ENCODE peak calls at places on chromosomes 4 and X, in four cellular contexts. One of them, this sample, is unnamed.

GRCh38 chr4:73661646-73662119 is 41.4 kb upstream of the RASSF6 start:
- DNase-seq in K562: peak
- DNase-seq in HepG2: no peak
- DNase-seq in GM12878: no peak
- DNase-seq in this sample: no peak

GRCh38 chr4:109786846-109787245 is 15.0 kb downstream of the CFI start:
- DNase-seq in K562: no peak
- DNase-seq in HepG2: no peak
- DNase-seq in GM12878: no peak
- DNase-seq in this sample: no peak

GRCh38 chrX:51420610-51421009 is 75.8 kb downstream of the NUDT11 start:
- DNase-seq in K562: peak
- DNase-seq in HepG2: peak
- DNase-seq in GM12878: no peak
- DNase-seq in this sample: peak

GRCh38 chr4:33302298-33302697 is 2582.1 kb downstream of the PCDH7 start:
- DNase-seq in K562: no peak
- DNase-seq in HepG2: no peak
- DNase-seq in GM12878: no peak
- DNase-seq in this sample: no peak

GRCh38 chr4:79603681-79604080 is 195.7 kb upstream of the GK2 start:
- DNase-seq in K562: no peak
- DNase-seq in HepG2: no peak
- DNase-seq in GM12878: no peak
- DNase-seq in this sample: no peak

GRCh38 chrX:132676561-132677186 is 187.8 kb upstream of the MBNL3 start:
- DNase-seq in K562: no peak
- DNase-seq in HepG2: no peak
- DNase-seq in GM12878: no peak
- DNase-seq in this sample: peak

GRCh38 chr4:48342559-48342878 is 1.2 kb downstream of the SLAIN2 start:
- DNase-seq in K562: no peak
- DNase-seq in HepG2: no peak
- DNase-seq in GM12878: no peak
- DNase-seq in this sample: no peak

GRCh38 chr4:153651961-153652784 is 31.9 kb upstream of the TLR2 start:
- DNase-seq in K562: no peak
- DNase-seq in HepG2: no peak
- DNase-seq in GM12878: no peak
- DNase-seq in this sample: no peak

DNA sequence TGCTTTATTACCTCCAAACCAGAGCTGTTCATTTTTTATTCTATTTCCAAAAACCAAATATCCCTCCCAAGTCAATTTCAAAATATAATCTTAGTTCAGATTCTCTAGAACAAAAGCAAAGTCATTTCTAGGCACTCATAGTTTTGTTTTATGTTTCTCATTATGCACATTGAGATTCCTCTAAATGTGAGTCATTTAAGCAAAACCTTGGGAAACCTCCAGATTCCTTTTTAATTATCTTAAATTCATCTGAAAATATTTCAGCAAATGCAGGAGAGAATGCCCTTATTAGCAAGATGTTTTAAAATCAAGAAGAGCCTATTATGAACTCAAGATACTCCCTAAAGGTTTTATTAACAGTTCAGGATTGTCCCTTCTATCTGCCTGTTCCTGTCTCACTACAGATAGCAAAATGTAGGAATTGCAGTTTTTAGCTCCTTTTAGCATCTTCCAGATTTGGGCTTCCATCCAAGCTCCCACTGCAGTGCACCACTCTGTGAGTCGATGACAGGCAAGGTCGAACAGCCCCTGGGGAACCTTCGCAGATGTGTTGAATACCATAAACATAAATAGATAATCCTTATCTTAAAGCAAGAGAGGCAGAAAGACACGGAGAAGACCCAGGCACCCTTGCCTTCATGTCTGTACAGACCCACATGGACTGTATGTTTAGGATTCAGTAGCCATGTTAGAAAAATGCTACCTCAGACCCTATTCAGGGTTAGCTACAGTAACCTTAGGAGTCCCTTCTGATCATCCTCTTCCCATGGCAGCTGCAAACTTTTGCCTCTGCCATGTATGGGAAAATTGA is 11.3 kb upstream of the SLC9A7 start:
- DNase-seq in K562: no peak
- DNase-seq in HepG2: no peak
- DNase-seq in GM12878: no peak
- DNase-seq in this sample: no peak
- TF ChIP-seq FOXM1 in K562: no peak
- TF ChIP-seq FOXM1 in HepG2: no peak
- TF ChIP-seq FOXM1 in GM12878: no peak
- TF ChIP-seq FOXM1 in this sample: no peak

GRCh38 chrX:16567681-16568080 is 82.3 kb upstream of the S100G start:
- DNase-seq in K562: no peak
- DNase-seq in HepG2: no peak
- DNase-seq in GM12878: no peak
- DNase-seq in this sample: no peak

GRCh38 chrX:16566571-16566970 is 83.4 kb upstream of the S100G start:
- DNase-seq in K562: no peak
- DNase-seq in HepG2: no peak
- DNase-seq in GM12878: no peak
- DNase-seq in this sample: no peak
- TF ChIP-seq SP1 in K562: no peak
- TF ChIP-seq SP1 in HepG2: no peak
- TF ChIP-seq SP1 in GM12878: no peak
- TF ChIP-seq SP1 in this sample: no peak

DNA sequence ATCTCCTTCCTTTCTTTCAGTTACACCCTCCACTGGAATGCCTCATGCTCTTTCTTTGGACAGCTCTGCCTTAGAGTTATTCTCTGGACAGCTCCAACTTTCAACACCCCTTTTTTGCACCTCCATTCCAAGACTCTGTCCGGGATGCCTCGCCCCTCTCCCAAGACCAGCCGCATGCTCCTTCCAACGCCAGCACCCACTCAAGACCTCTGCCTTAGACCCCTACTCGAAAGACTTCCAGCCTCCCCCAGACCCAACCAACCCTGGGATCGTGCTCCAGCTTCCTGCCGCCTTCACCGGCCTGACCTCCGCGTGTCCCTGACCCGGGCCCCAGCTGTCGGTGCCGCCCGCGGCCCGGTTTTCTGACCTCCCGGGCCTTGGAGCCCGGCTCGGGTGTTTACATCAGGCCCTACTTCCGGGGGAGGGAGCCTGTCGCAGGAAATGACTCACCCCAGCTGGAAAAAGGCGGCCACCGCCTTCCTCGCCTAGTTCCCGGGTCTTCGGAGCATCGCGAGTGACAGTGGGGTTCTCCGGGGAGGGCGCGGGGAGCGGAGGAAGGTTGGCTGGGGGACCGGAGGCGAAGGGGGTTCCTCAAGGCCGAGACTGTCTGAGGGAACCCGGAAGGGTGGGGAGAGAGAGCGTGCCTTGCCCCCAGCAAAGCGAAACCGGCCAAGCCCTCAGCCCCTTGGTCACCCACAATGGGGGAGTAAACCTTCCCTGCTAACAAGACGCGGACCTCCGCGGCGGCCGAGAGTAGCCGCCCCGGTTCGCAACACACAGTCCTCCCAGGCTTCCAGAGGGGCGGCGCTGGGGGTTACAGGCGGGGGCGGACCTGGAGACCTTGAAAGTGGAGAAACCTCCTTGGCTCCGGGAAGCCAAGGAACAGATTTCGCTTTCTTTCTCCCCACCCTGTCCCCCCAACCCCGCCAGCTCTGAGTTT is at the start of gene WDR45:
- DNase-seq in K562: peak
- DNase-seq in HepG2: peak
- DNase-seq in GM12878: peak
- DNase-seq in this sample: peak
- TF ChIP-seq FOXK2 in K562: peak
- TF ChIP-seq FOXK2 in HepG2: peak
- TF ChIP-seq FOXK2 in GM12878: peak
- TF ChIP-seq FOXK2 in this sample: peak

DNA sequence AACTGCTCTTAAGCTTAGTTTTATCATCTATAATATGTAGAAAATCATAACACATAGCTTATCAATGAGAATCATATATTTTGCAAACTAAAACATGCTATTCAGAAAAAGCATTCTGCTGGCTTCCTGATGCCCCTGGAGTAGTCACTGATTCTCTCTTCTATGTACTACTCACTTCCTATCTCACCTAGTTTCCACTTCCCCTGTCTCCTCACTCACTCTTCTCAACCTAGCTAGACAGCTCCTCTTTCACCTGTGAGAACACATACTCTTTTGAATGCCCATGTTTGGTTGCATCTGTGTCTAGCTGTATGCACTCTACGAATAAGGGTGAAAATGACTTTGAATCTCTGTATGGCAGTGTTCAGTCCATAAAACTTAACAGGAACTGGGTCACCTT is 9.3 kb downstream of the TMEM144 start:
- DNase-seq in K562: no peak
- DNase-seq in HepG2: no peak
- DNase-seq in GM12878: no peak
- DNase-seq in this sample: no peak
- TF ChIP-seq FOXM1 in K562: no peak
- TF ChIP-seq FOXM1 in HepG2: no peak
- TF ChIP-seq FOXM1 in GM12878: no peak
- TF ChIP-seq FOXM1 in this sample: no peak

GRCh38 chr4:172129593-172129992 is 316.4 kb downstream of the GALNTL6 start:
- DNase-seq in K562: no peak
- DNase-seq in HepG2: no peak
- DNase-seq in GM12878: no peak
- DNase-seq in this sample: no peak

GRCh38 chr4:172134536-172134935 is 321.3 kb downstream of the GALNTL6 start:
- DNase-seq in K562: no peak
- DNase-seq in HepG2: no peak
- DNase-seq in GM12878: no peak
- DNase-seq in this sample: no peak
- TF ChIP-seq SP1 in K562: no peak
- TF ChIP-seq SP1 in HepG2: no peak
- TF ChIP-seq SP1 in GM12878: no peak
- TF ChIP-seq SP1 in this sample: no peak

GRCh38 chr4:35228318-35228717 is 1016.0 kb downstream of the ARAP2 start:
- DNase-seq in K562: no peak
- DNase-seq in HepG2: no peak
- DNase-seq in GM12878: no peak
- DNase-seq in this sample: no peak

GRCh38 chr4:35229021-35229420 is 1015.3 kb downstream of the ARAP2 start:
- DNase-seq in K562: no peak
- DNase-seq in HepG2: no peak
- DNase-seq in GM12878: no peak
- DNase-seq in this sample: no peak
- TF ChIP-seq FOXK2 in K562: no peak
- TF ChIP-seq FOXK2 in HepG2: no peak
- TF ChIP-seq FOXK2 in GM12878: no peak
- TF ChIP-seq FOXK2 in this sample: no peak

GRCh38 chr4:40200881-40201797 is 4.3 kb downstream of the RHOH start:
- DNase-seq in K562: no peak
- DNase-seq in HepG2: no peak
- DNase-seq in GM12878: no peak
- DNase-seq in this sample: no peak
- TF ChIP-seq FOXM1 in K562: no peak
- TF ChIP-seq FOXM1 in HepG2: no peak
- TF ChIP-seq FOXM1 in GM12878: no peak
- TF ChIP-seq FOXM1 in this sample: no peak

GRCh38 chrX:18973527-18974192 is 10.3 kb downstream of the PHKA2 start:
- DNase-seq in K562: no peak
- DNase-seq in HepG2: peak
- DNase-seq in GM12878: no peak
- DNase-seq in this sample: no peak
- TF ChIP-seq SP1 in K562: no peak
- TF ChIP-seq SP1 in HepG2: no peak
- TF ChIP-seq SP1 in GM12878: no peak
- TF ChIP-seq SP1 in this sample: no peak

GRCh38 chrX:9561199-9561598 is 96.3 kb downstream of the TBL1X start:
- DNase-seq in K562: no peak
- DNase-seq in HepG2: no peak
- DNase-seq in GM12878: no peak
- DNase-seq in this sample: no peak

GRCh38 chrX:9560219-9560618 is 95.4 kb downstream of the TBL1X start:
- DNase-seq in K562: no peak
- DNase-seq in HepG2: no peak
- DNase-seq in GM12878: no peak
- DNase-seq in this sample: no peak

GRCh38 chrX:9569875-9570274 is 105.0 kb downstream of the TBL1X start:
- DNase-seq in K562: no peak
- DNase-seq in HepG2: no peak
- DNase-seq in GM12878: no peak
- DNase-seq in this sample: no peak

GRCh38 chrX:9562851-9563250 is 98.0 kb downstream of the TBL1X start:
- DNase-seq in K562: no peak
- DNase-seq in HepG2: peak
- DNase-seq in GM12878: no peak
- DNase-seq in this sample: no peak

GRCh38 chrX:9566150-9566621 is 101.3 kb downstream of the TBL1X start:
- DNase-seq in K562: peak
- DNase-seq in HepG2: peak
- DNase-seq in GM12878: no peak
- DNase-seq in this sample: no peak
- TF ChIP-seq FOXK2 in K562: no peak
- TF ChIP-seq FOXK2 in HepG2: no peak
- TF ChIP-seq FOXK2 in GM12878: no peak
- TF ChIP-seq FOXK2 in this sample: no peak